ENCODE peak calls at places on chromosomes 5 and 9, in nine cellular contexts. One of them, this sample, is unnamed.

GRCh38 chr5:25995209-25995608 is 1043.2 kb downstream of the CDH9 start:
- DNase-seq in uterus: no peak
- DNase-seq in fibroblast of the aortic adventitia: no peak
- DNase-seq in H9: no peak
- DNase-seq in CD8-positive, alpha-beta T cell: no peak
- DNase-seq in cardiac muscle cell: no peak
- DNase-seq in astrocyte of the spinal cord: no peak
- DNase-seq in endothelial cell: no peak
- DNase-seq in natural killer cell: no peak
- DNase-seq in this sample: no peak

GRCh38 chr5:82984786-82985762 is 92.1 kb downstream of the TMEM167A start:
- DNase-seq in endothelial cell: no peak
- DNase-seq in uterus: no peak
- DNase-seq in fibroblast of the aortic adventitia: no peak
- DNase-seq in astrocyte of the spinal cord: no peak
- DNase-seq in CD8-positive, alpha-beta T cell: no peak
- DNase-seq in H9: no peak
- DNase-seq in natural killer cell: no peak
- DNase-seq in cardiac muscle cell: no peak
- DNase-seq in this sample: no peak

GRCh38 chr9:134818000-134818568 is 62.5 kb upstream of the FCN2 start:
- DNase-seq in endothelial cell: no peak
- DNase-seq in CD8-positive, alpha-beta T cell: no peak
- DNase-seq in uterus: no peak
- DNase-seq in fibroblast of the aortic adventitia: no peak
- DNase-seq in natural killer cell: no peak
- DNase-seq in cardiac muscle cell: no peak
- DNase-seq in astrocyte of the spinal cord: no peak
- DNase-seq in H9: no peak
- DNase-seq in this sample: no peak

GRCh38 chr5:177966839-177967167 is 29.2 kb downstream of the PROP1 start:
- DNase-seq in cardiac muscle cell: no peak
- DNase-seq in natural killer cell: no peak
- DNase-seq in H9: no peak
- DNase-seq in fibroblast of the aortic adventitia: no peak
- DNase-seq in astrocyte of the spinal cord: no peak
- DNase-seq in endothelial cell: no peak
- DNase-seq in uterus: no peak
- DNase-seq in CD8-positive, alpha-beta T cell: no peak
- DNase-seq in this sample: no peak

GRCh38 chr9:103364753-103365152 is 369.6 kb downstream of the CYLC2 start:
- DNase-seq in astrocyte of the spinal cord: peak
- DNase-seq in endothelial cell: no peak
- DNase-seq in uterus: no peak
- DNase-seq in fibroblast of the aortic adventitia: peak
- DNase-seq in CD8-positive, alpha-beta T cell: no peak
- DNase-seq in H9: no peak
- DNase-seq in natural killer cell: no peak
- DNase-seq in cardiac muscle cell: peak
- DNase-seq in this sample: no peak

GRCh38 chr9:113636165-113636564 is 172.6 kb downstream of the RGS3 start:
- DNase-seq in cardiac muscle cell: no peak
- DNase-seq in natural killer cell: no peak
- DNase-seq in fibroblast of the aortic adventitia: no peak
- DNase-seq in uterus: no peak
- DNase-seq in endothelial cell: no peak
- DNase-seq in CD8-positive, alpha-beta T cell: no peak
- DNase-seq in astrocyte of the spinal cord: peak
- DNase-seq in H9: no peak
- DNase-seq in this sample: no peak

GRCh38 chr5:1299961-1300360 is 5.1 kb upstream of the TERT start:
- DNase-seq in natural killer cell: no peak
- DNase-seq in endothelial cell: no peak
- DNase-seq in uterus: no peak
- DNase-seq in astrocyte of the spinal cord: no peak
- DNase-seq in CD8-positive, alpha-beta T cell: no peak
- DNase-seq in fibroblast of the aortic adventitia: no peak
- DNase-seq in cardiac muscle cell: no peak
- DNase-seq in H9: peak
- DNase-seq in this sample: peak

GRCh38 chr9:35073276-35073607 is 817 bp upstream of the VCP start:
- DNase-seq in cardiac muscle cell: no peak
- DNase-seq in fibroblast of the aortic adventitia: no peak
- DNase-seq in endothelial cell: no peak
- DNase-seq in H9: no peak
- DNase-seq in astrocyte of the spinal cord: no peak
- DNase-seq in CD8-positive, alpha-beta T cell: no peak
- DNase-seq in natural killer cell: no peak
- DNase-seq in uterus: no peak
- DNase-seq in this sample: no peak

GRCh38 chr5:111755264-111755941 is 1.6 kb downstream of the NREP start:
- DNase-seq in CD8-positive, alpha-beta T cell: no peak
- DNase-seq in fibroblast of the aortic adventitia: no peak
- DNase-seq in astrocyte of the spinal cord: no peak
- DNase-seq in cardiac muscle cell: no peak
- DNase-seq in H9: no peak
- DNase-seq in endothelial cell: no peak
- DNase-seq in natural killer cell: no peak
- DNase-seq in uterus: no peak
- DNase-seq in this sample: no peak

GRCh38 chr9:108830292-108830691 is 25.5 kb downstream of the ACTL7B start:
- DNase-seq in cardiac muscle cell: no peak
- DNase-seq in CD8-positive, alpha-beta T cell: no peak
- DNase-seq in natural killer cell: no peak
- DNase-seq in fibroblast of the aortic adventitia: no peak
- DNase-seq in uterus: no peak
- DNase-seq in H9: no peak
- DNase-seq in endothelial cell: no peak
- DNase-seq in astrocyte of the spinal cord: no peak
- DNase-seq in this sample: no peak

GRCh38 chr9:20658677-20659473 is 25.2 kb upstream of the FOCAD start:
- DNase-seq in fibroblast of the aortic adventitia: no peak
- DNase-seq in natural killer cell: no peak
- DNase-seq in cardiac muscle cell: peak
- DNase-seq in CD8-positive, alpha-beta T cell: no peak
- DNase-seq in uterus: no peak
- DNase-seq in astrocyte of the spinal cord: peak
- DNase-seq in H9: no peak
- DNase-seq in endothelial cell: peak
- DNase-seq in this sample: no peak

GRCh38 chr9:129011761-129012281 is 16.3 kb downstream of the SH3GLB2 start:
- DNase-seq in natural killer cell: no peak
- DNase-seq in CD8-positive, alpha-beta T cell: no peak
- DNase-seq in cardiac muscle cell: no peak
- DNase-seq in endothelial cell: no peak
- DNase-seq in uterus: no peak
- DNase-seq in fibroblast of the aortic adventitia: no peak
- DNase-seq in H9: no peak
- DNase-seq in astrocyte of the spinal cord: no peak
- DNase-seq in this sample: no peak

GRCh38 chr9:98491778-98492177 is 217.0 kb downstream of the GABBR2 start:
- DNase-seq in fibroblast of the aortic adventitia: peak
- DNase-seq in natural killer cell: no peak
- DNase-seq in CD8-positive, alpha-beta T cell: no peak
- DNase-seq in H9: no peak
- DNase-seq in endothelial cell: no peak
- DNase-seq in cardiac muscle cell: peak
- DNase-seq in uterus: no peak
- DNase-seq in astrocyte of the spinal cord: peak
- DNase-seq in this sample: no peak

GRCh38 chr5:39138892-39139291 is 64.7 kb upstream of the RICTOR start:
- DNase-seq in CD8-positive, alpha-beta T cell: no peak
- DNase-seq in cardiac muscle cell: peak
- DNase-seq in natural killer cell: no peak
- DNase-seq in astrocyte of the spinal cord: peak
- DNase-seq in fibroblast of the aortic adventitia: peak
- DNase-seq in uterus: no peak
- DNase-seq in endothelial cell: no peak
- DNase-seq in H9: no peak
- DNase-seq in this sample: no peak

GRCh38 chr5:179404321-179405053 is 59.2 kb upstream of the ADAMTS2 start:
- DNase-seq in endothelial cell: no peak
- DNase-seq in H9: peak
- DNase-seq in uterus: no peak
- DNase-seq in cardiac muscle cell: peak
- DNase-seq in natural killer cell: no peak
- DNase-seq in fibroblast of the aortic adventitia: peak
- DNase-seq in astrocyte of the spinal cord: no peak
- DNase-seq in CD8-positive, alpha-beta T cell: no peak
- DNase-seq in this sample: no peak

GRCh38 chr9:5621327-5621726 is 7.6 kb upstream of the RIC1 start:
- DNase-seq in natural killer cell: no peak
- DNase-seq in H9: no peak
- DNase-seq in fibroblast of the aortic adventitia: peak
- DNase-seq in cardiac muscle cell: peak
- DNase-seq in endothelial cell: no peak
- DNase-seq in astrocyte of the spinal cord: peak
- DNase-seq in CD8-positive, alpha-beta T cell: no peak
- DNase-seq in uterus: no peak
- DNase-seq in this sample: no peak

GRCh38 chr9:91677354-91677753 is 253.7 kb upstream of the NFIL3 start:
- DNase-seq in endothelial cell: no peak
- DNase-seq in natural killer cell: no peak
- DNase-seq in cardiac muscle cell: peak
- DNase-seq in H9: no peak
- DNase-seq in astrocyte of the spinal cord: peak
- DNase-seq in uterus: no peak
- DNase-seq in fibroblast of the aortic adventitia: peak
- DNase-seq in CD8-positive, alpha-beta T cell: no peak
- DNase-seq in this sample: no peak

GRCh38 chr9:91678807-91679206 is 255.2 kb upstream of the NFIL3 start:
- DNase-seq in natural killer cell: no peak
- DNase-seq in uterus: no peak
- DNase-seq in CD8-positive, alpha-beta T cell: no peak
- DNase-seq in fibroblast of the aortic adventitia: no peak
- DNase-seq in H9: no peak
- DNase-seq in endothelial cell: no peak
- DNase-seq in cardiac muscle cell: no peak
- DNase-seq in astrocyte of the spinal cord: no peak
- DNase-seq in this sample: no peak

GRCh38 chr9:91680129-91680528 is 256.5 kb upstream of the NFIL3 start:
- DNase-seq in fibroblast of the aortic adventitia: peak
- DNase-seq in endothelial cell: no peak
- DNase-seq in uterus: no peak
- DNase-seq in cardiac muscle cell: no peak
- DNase-seq in CD8-positive, alpha-beta T cell: no peak
- DNase-seq in astrocyte of the spinal cord: no peak
- DNase-seq in H9: no peak
- DNase-seq in natural killer cell: no peak
- DNase-seq in this sample: no peak

GRCh38 chr9:91677822-91678221 is 254.2 kb upstream of the NFIL3 start:
- DNase-seq in CD8-positive, alpha-beta T cell: no peak
- DNase-seq in H9: no peak
- DNase-seq in uterus: no peak
- DNase-seq in cardiac muscle cell: no peak
- DNase-seq in fibroblast of the aortic adventitia: no peak
- DNase-seq in endothelial cell: no peak
- DNase-seq in natural killer cell: no peak
- DNase-seq in astrocyte of the spinal cord: no peak
- DNase-seq in this sample: no peak

GRCh38 chr9:91676042-91676441 is 252.4 kb upstream of the NFIL3 start:
- DNase-seq in fibroblast of the aortic adventitia: no peak
- DNase-seq in H9: no peak
- DNase-seq in uterus: no peak
- DNase-seq in CD8-positive, alpha-beta T cell: no peak
- DNase-seq in cardiac muscle cell: peak
- DNase-seq in natural killer cell: no peak
- DNase-seq in astrocyte of the spinal cord: no peak
- DNase-seq in endothelial cell: no peak
- DNase-seq in this sample: no peak
- TF ChIP-seq CTCF in fibroblast of the aortic adventitia: peak
- TF ChIP-seq CTCF in H9: no peak
- TF ChIP-seq CTCF in uterus: no peak
- TF ChIP-seq CTCF in CD8-positive, alpha-beta T cell: no peak
- TF ChIP-seq CTCF in cardiac muscle cell: no peak
- TF ChIP-seq CTCF in natural killer cell: no peak
- TF ChIP-seq CTCF in astrocyte of the spinal cord: peak
- TF ChIP-seq CTCF in endothelial cell: no peak
- TF ChIP-seq CTCF in this sample: no peak

DNA sequence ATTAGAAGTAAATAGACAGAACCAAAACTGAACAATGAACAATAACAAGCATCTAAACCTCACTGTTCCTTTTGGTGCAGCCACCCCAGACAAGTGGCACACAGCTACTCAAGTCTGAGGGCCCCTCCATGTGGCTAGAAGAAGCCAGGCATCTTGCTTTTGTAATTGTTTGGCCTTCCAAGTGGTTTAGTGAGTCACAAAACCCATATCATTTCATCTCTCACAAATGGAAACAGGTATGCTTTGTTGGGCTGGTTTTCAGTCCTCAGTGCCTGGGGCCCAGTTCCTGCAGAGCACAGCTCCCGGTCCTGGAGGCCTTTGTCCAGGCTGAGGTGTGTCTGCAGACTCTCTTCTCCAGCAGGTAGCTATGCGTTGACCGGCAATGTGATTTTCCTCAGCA is 16.7 kb downstream of the PRLR start:
- DNase-seq in fibroblast of the aortic adventitia: no peak
- DNase-seq in CD8-positive, alpha-beta T cell: no peak
- DNase-seq in uterus: no peak
- DNase-seq in H9: no peak
- DNase-seq in astrocyte of the spinal cord: peak
- DNase-seq in endothelial cell: no peak
- DNase-seq in cardiac muscle cell: no peak
- DNase-seq in natural killer cell: no peak
- DNase-seq in this sample: no peak
- TF ChIP-seq CTCF in fibroblast of the aortic adventitia: no peak
- TF ChIP-seq CTCF in CD8-positive, alpha-beta T cell: no peak
- TF ChIP-seq CTCF in uterus: no peak
- TF ChIP-seq CTCF in H9: peak
- TF ChIP-seq CTCF in astrocyte of the spinal cord: no peak
- TF ChIP-seq CTCF in endothelial cell: no peak
- TF ChIP-seq CTCF in cardiac muscle cell: no peak
- TF ChIP-seq CTCF in natural killer cell: no peak
- TF ChIP-seq CTCF in this sample: no peak

DNA sequence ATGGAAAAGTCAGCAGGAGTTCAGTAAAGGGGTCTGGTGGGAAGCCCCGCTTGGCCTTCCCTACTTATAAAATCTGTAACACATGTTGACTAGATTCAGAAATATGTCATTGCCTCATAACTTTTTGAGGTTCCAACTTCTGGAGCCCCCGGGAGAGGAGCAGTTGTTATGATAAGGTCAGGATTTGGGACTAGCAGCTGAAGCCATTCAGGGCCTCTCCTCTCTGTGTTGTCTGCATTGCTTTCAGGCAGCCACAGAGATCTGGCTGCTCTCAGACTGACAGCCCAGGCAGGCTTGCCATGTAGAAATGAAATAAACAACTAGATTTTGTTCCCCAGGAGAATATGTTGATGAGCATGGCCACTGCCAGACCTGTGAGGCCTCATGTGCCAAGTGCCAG is 167.1 kb downstream of the RFK start:
- DNase-seq in H9: no peak
- DNase-seq in natural killer cell: no peak
- DNase-seq in uterus: no peak
- DNase-seq in cardiac muscle cell: no peak
- DNase-seq in astrocyte of the spinal cord: no peak
- DNase-seq in endothelial cell: no peak
- DNase-seq in fibroblast of the aortic adventitia: no peak
- DNase-seq in CD8-positive, alpha-beta T cell: no peak
- DNase-seq in this sample: no peak
- TF ChIP-seq CTCF in H9: no peak
- TF ChIP-seq CTCF in natural killer cell: no peak
- TF ChIP-seq CTCF in uterus: no peak
- TF ChIP-seq CTCF in cardiac muscle cell: no peak
- TF ChIP-seq CTCF in astrocyte of the spinal cord: no peak
- TF ChIP-seq CTCF in endothelial cell: no peak
- TF ChIP-seq CTCF in fibroblast of the aortic adventitia: no peak
- TF ChIP-seq CTCF in CD8-positive, alpha-beta T cell: no peak
- TF ChIP-seq CTCF in this sample: no peak

GRCh38 chr5:133274597-133274935 is 222.8 kb downstream of the HSPA4 start:
- DNase-seq in cardiac muscle cell: no peak
- DNase-seq in H9: no peak
- DNase-seq in natural killer cell: no peak
- DNase-seq in uterus: no peak
- DNase-seq in endothelial cell: no peak
- DNase-seq in astrocyte of the spinal cord: no peak
- DNase-seq in fibroblast of the aortic adventitia: peak
- DNase-seq in CD8-positive, alpha-beta T cell: no peak
- DNase-seq in this sample: no peak
- TF ChIP-seq CTCF in cardiac muscle cell: no peak
- TF ChIP-seq CTCF in H9: no peak
- TF ChIP-seq CTCF in natural killer cell: no peak
- TF ChIP-seq CTCF in uterus: no peak
- TF ChIP-seq CTCF in endothelial cell: no peak
- TF ChIP-seq CTCF in astrocyte of the spinal cord: no peak
- TF ChIP-seq CTCF in fibroblast of the aortic adventitia: no peak
- TF ChIP-seq CTCF in CD8-positive, alpha-beta T cell: no peak
- TF ChIP-seq CTCF in this sample: no peak

This sample was measured in activated B cell treated with CpG ODN at 0.5 μM for 24 hours.